ENCODE peak calls at places on chromosomes 1 and 21, in seven cellular contexts. Y is bronchial epithelial cell, W is IMR-90, N is A549, J is epithelial cell of esophagus, B is left lung, K is GM12865. X is an unnamed sample.

GRCh38 chr1:121413817-121414216 is 229.0 kb downstream of the SRGAP2C start:
- DNase-seq in Y (no peak), W (no peak), N (no peak), J (no peak), B (no peak), K (no peak), X (no peak)

GRCh38 chr1:31426249-31426922 is 13.4 kb downstream of the SERINC2 start:
- DNase-seq in Y (peak), W (no peak), N (no peak), J (peak), B (no peak), K (peak), X (no peak)

GRCh38 chr1:235127774-235128452 is 724 bp downstream of the TOMM20 start:
- DNase-seq in Y (no peak), W (no peak), N (no peak), J (no peak), B (no peak), K (peak), X (no peak)

GRCh38 chr1:206674745-206675175 is 9.9 kb upstream of the MAPKAPK2 start:
- DNase-seq in Y (peak), W (peak), N (peak), J (peak), B (peak), K (no peak), X (peak)

GRCh38 chr1:23370744-23371710 is 1.4 kb upstream of the ZNF436 start:
- DNase-seq in Y (peak), W (no peak), N (no peak), J (peak), B (no peak), K (no peak), X (no peak)

GRCh38 chr1:115782571-115783281 is 14.2 kb upstream of the CASQ2 start:
- DNase-seq in Y (peak), W (peak), N (no peak), J (peak), B (no peak), K (peak), X (peak)

GRCh38 chr1:66980745-66981367 is 56.1 kb downstream of the MIER1 start:
- DNase-seq in Y (peak), W (peak), N (no peak), J (peak), B (no peak), K (no peak), X (no peak)

GRCh38 chr1:43565600-43566360 is 35.1 kb downstream of the PTPRF start:
- DNase-seq in Y (no peak), W (peak), N (no peak), J (no peak), B (peak), K (peak), X (no peak)

GRCh38 chr21:19609611-19610010 is 1206.0 kb upstream of the TMPRSS15 start:
- DNase-seq in Y (peak), W (no peak), N (no peak), J (no peak), B (no peak), K (no peak), X (no peak)

GRCh38 chr1:31976401-31976800 is 37.3 kb upstream of the KHDRBS1 start:
- DNase-seq in Y (peak), W (peak), N (no peak), J (peak), B (no peak), K (no peak), X (no peak)

GRCh38 chr1:23591460-23592208 is 32.3 kb upstream of the ID3 start:
- DNase-seq in Y (no peak), W (peak), N (peak), J (no peak), B (no peak), K (peak), X (no peak)

GRCh38 chr1:21277178-21277577 is 13.1 kb downstream of the ECE1 start:
- DNase-seq in Y (no peak), W (no peak), N (no peak), J (no peak), B (no peak), K (no peak), X (no peak)

GRCh38 chr1:21280011-21280471 is 10.2 kb downstream of the ECE1 start:
- DNase-seq in Y (no peak), W (no peak), N (no peak), J (no peak), B (peak), K (no peak), X (no peak)

GRCh38 chr1:21278208-21278861 is 11.9 kb downstream of the ECE1 start:
- DNase-seq in Y (peak), W (no peak), N (no peak), J (no peak), B (no peak), K (no peak), X (no peak)

GRCh38 chr1:21280482-21280881 is 9.8 kb downstream of the ECE1 start:
- DNase-seq in Y (no peak), W (no peak), N (no peak), J (no peak), B (no peak), K (no peak), X (no peak)

GRCh38 chr1:21278898-21279819 is 11.1 kb downstream of the ECE1 start:
- DNase-seq in Y (no peak), W (peak), N (no peak), J (no peak), B (no peak), K (no peak), X (no peak)
- H3K4me3 ChIP-seq in Y (no peak), W (no peak), N (no peak), J (no peak), B (peak), K (no peak), X (no peak)

GRCh38 chr1:103523346-103523745 is 2.2 kb upstream of the RNPC3 start:
- DNase-seq in Y (no peak), W (no peak), N (no peak), J (no peak), B (no peak), K (no peak), X (no peak)

GRCh38 chr1:103525114-103525606 is 339 bp upstream of the RNPC3 start:
- DNase-seq in Y (peak), W (peak), N (peak), J (peak), B (no peak), K (peak), X (no peak)

GRCh38 chr1:103527331-103527730 is 1.8 kb downstream of the RNPC3 start:
- DNase-seq in Y (no peak), W (no peak), N (no peak), J (no peak), B (no peak), K (peak), X (no peak)

GRCh38 chr1:103529746-103530145 is 4.2 kb downstream of the RNPC3 start:
- DNase-seq in Y (peak), W (peak), N (no peak), J (peak), B (no peak), K (no peak), X (no peak)

GRCh38 chr1:103525607-103526507 is at the start of gene RNPC3:
- DNase-seq in Y (peak), W (peak), N (peak), J (peak), B (peak), K (peak), X (no peak)
- TF ChIP-seq CTCF in Y (peak), W (no peak), N (no peak), J (no peak), B (no peak), K (peak), X (no peak)

GRCh38 chr1:81804320-81804719 is 3.6 kb downstream of the ADGRL2 start:
- DNase-seq in Y (no peak), W (no peak), N (no peak), J (no peak), B (no peak), K (no peak), X (no peak)
- H3K4me3 ChIP-seq in Y (no peak), W (no peak), N (peak), J (peak), B (peak), K (no peak), X (no peak)

GRCh38 chr1:40980068-40980452 is 564 bp downstream of the CTPS1 start:
- DNase-seq in Y (no peak), W (no peak), N (no peak), J (no peak), B (no peak), K (no peak), X (no peak)

GRCh38 chr1:40980453-40981121 is 1.1 kb downstream of the CTPS1 start:
- DNase-seq in Y (peak), W (peak), N (no peak), J (peak), B (no peak), K (peak), X (no peak)

GRCh38 chr1:40977721-40978120 is 1.8 kb upstream of the CTPS1 start:
- DNase-seq in Y (no peak), W (no peak), N (no peak), J (no peak), B (no peak), K (no peak), X (no peak)

GRCh38 chr1:40978886-40979240 is 633 bp upstream of the CTPS1 start:
- DNase-seq in Y (no peak), W (no peak), N (no peak), J (no peak), B (no peak), K (no peak), X (no peak)

GRCh38 chr1:40979241-40980067 is at the start of gene CTPS1:
- DNase-seq in Y (peak), W (peak), N (peak), J (peak), B (peak), K (peak), X (peak)
- TF ChIP-seq CTCF in Y (peak), W (peak), N (peak), J (peak), B (peak), K (peak), X (peak)

DNA sequence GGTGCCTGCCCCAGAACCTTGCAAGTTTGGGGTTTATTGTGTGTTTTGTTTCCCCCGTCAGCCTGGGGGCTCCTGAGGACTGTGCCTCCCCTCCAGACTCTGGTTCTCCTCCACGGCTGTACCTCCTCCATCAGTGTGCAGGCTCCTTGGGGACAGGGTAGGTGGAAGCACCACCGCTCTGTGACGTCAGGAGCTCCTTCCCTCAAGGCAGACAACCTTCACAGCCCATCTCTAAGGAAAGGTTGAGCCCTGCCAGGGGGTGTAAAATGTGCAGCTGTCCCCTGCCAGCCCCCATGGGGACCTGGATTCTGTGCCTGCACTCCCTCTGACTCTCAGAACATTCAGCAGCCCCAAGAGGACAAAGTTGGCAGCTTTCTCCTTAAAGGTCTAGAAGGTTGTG is 465 bp upstream of the HSPB7 start:
- DNase-seq in Y (no peak), W (no peak), N (no peak), J (no peak), B (no peak), K (no peak), X (no peak)
- H3K4me3 ChIP-seq in Y (no peak), W (no peak), N (no peak), J (no peak), B (no peak), K (no peak), X (no peak)

GRCh38 chr1:163772266-163772665 is 450.5 kb downstream of the NUF2 start:
- DNase-seq in Y (no peak), W (no peak), N (no peak), J (no peak), B (no peak), K (no peak), X (no peak)
- TF ChIP-seq CTCF in Y (no peak), W (no peak), N (no peak), J (no peak), B (no peak), K (no peak), X (no peak)

DNA sequence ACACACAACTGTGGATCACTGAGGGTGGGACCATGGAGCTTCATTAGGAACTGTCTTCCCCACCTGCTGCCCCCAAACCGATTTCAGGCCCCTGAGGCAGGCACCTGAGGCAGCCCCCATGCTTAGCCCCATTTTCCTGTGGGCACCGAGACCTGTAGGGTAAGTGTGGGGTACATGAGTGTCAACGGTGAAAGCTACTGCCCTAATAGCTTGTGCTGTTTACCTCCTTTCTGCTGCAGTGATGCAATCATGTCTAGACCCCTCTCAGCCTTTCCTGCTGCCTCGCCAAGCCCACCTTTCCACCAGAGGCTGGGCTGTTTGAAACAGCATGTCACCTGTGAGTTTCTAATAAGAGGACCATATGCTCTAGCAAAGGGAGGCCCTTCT is 53.0 kb downstream of the NFASC start:
- DNase-seq in Y (no peak), W (no peak), N (no peak), J (no peak), B (no peak), K (no peak), X (no peak)
- H3K4me3 ChIP-seq in Y (no peak), W (no peak), N (no peak), J (no peak), B (no peak), K (no peak), X (no peak)

DNA sequence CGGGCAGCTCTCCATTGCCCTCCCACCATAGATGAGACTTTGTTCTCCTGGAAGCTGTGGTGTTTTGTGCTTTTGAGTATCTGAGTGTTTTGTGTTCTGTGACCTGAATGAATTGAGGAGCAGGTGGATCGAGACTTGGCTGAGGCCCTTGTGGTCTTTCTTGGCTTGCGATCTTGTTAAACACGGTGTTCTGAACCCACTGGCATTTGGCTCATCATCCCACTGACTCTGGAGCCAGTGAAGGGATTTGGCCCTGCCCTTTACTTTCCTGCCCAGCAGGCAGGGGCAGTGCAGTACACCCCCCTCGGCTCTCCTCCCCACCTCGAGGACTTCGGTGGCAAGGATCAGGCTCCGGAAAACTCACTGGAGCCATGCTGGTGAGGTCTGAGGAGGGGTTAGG is 30.6 kb downstream of the PKNOX1 start:
- DNase-seq in Y (no peak), W (no peak), N (no peak), J (no peak), B (no peak), K (no peak), X (no peak)
- TF ChIP-seq CTCF in Y (no peak), W (no peak), N (no peak), J (no peak), B (no peak), K (no peak), X (no peak)

DNA sequence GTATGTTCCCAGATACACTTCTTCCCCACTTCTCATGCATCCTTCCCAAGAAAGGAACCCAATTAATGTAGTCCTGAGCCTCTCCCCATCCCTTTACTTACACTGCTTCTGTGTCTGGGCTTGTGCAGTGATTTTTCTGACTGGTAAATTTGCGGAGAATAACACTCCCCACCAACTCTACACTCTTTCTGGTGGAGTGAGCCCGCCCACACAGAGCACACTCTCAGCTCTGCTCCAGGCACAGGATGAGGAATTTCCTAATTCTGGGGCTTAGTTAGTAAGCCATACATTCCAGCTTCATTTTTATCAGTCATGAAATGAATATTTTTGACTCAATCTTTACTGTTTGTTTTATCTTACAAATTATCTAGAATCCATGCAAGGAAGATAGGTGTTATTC is 38.6 kb downstream of the FMO4 start:
- DNase-seq in Y (no peak), W (no peak), N (no peak), J (no peak), B (no peak), K (no peak), X (no peak)
- H3K4me3 ChIP-seq in Y (no peak), W (no peak), N (no peak), J (no peak), B (no peak), K (no peak), X (no peak)

DNA sequence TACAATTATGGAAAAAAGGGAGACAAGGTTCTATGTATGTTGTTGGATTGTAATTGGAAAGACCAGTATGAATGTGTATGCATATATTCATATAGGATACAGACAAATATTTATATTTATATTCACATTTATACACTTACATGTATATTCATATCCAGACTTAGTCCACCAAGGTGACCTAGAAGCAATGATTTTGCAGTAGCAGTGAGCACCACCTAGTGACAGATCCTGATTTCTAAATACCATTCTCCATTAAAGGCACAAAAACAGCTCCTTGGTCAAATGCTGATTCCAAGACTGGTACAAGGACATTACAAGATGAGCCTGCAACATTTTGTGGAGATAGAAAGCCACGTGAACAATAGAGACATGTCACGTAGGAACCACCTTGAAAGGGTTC is 153.4 kb downstream of the SDCCAG8 start:
- DNase-seq in Y (no peak), W (no peak), N (peak), J (no peak), B (no peak), K (peak), X (no peak)
- TF ChIP-seq CTCF in Y (peak), W (no peak), N (peak), J (no peak), B (no peak), K (peak), X (no peak)

X was measured in AG04449.